ENCODE peak calls at places on chromosomes 6 and 20, in nine cellular contexts. G, M, D, J, F, T, A, S and V are unnamed samples.
A peak's percentile ranks its signal among the peaks of the same experiment; 100 is the strongest.

GRCh38 chr6:112839525-112839961 is 492.4 kb downstream of the RFPL4B start:
- DNase-seq in A (no peak), G (no peak), M (no peak), S (no peak), J (no peak), D (no peak), F (peak; percentile 91), T (peak; percentile 42), V (peak; percentile 64)

GRCh38 chr6:31821301-31822037 is 6.1 kb upstream of the HSPA1B start:
- DNase-seq in F (peak; percentile 48), D (peak; percentile 92), J (peak; percentile 91), M (peak; percentile 55), A (peak; percentile 88), S (no peak), T (peak; percentile 38), G (peak; percentile 30), V (no peak)

GRCh38 chr6:170174771-170175643 is 115.9 kb downstream of the DLL1 start:
- DNase-seq in D (peak; percentile 65), F (no peak), G (no peak), S (no peak), T (no peak), M (no peak), J (peak; percentile 77), A (no peak), V (no peak)

GRCh38 chr20:60430516-60431001 is 472.3 kb downstream of the CDH26 start:
- DNase-seq in J (no peak), S (no peak), T (no peak), F (no peak), A (no peak), D (no peak), G (no peak), M (no peak), V (no peak)

GRCh38 chr6:20056350-20056992 is 155.8 kb downstream of the MBOAT1 start:
- DNase-seq in J (no peak), F (peak; percentile 41), A (no peak), M (no peak), S (no peak), D (no peak), G (peak; percentile 9), T (peak; percentile 19), V (peak; percentile 20)

GRCh38 chr20:23889775-23890187 is 10.2 kb upstream of the CST5 start:
- DNase-seq in S (peak; percentile 36), G (peak; percentile 63), J (no peak), F (no peak), A (no peak), M (peak; percentile 63), T (peak; percentile 71), D (no peak), V (peak; percentile 2)

GRCh38 chr20:39897058-39897457 is 792.0 kb downstream of the MAFB start:
- DNase-seq in T (peak; percentile 32), F (peak; percentile 97), G (no peak), D (no peak), J (no peak), M (no peak), A (no peak), S (no peak), V (peak; percentile 87)

GRCh38 chr6:54910326-54910952 is 63.9 kb downstream of the FAM83B start:
- DNase-seq in G (no peak), F (peak; percentile 7), T (no peak), M (no peak), D (no peak), A (no peak), J (no peak), S (no peak), V (no peak)

GRCh38 chr6:52849137-52849536 is 8.5 kb upstream of the GSTA5 start:
- DNase-seq in F (no peak), A (no peak), D (no peak), J (no peak), G (no peak), T (no peak), S (no peak), M (no peak), V (no peak)

GRCh38 chr6:129766959-129767728 is 57.2 kb upstream of the ARHGAP18 start:
- DNase-seq in F (peak; percentile 82), A (peak; percentile 69), J (peak; percentile 76), S (peak; percentile 44), M (peak; percentile 61), G (no peak), D (peak; percentile 77), T (peak; percentile 64), V (peak; percentile 55)
- TF ChIP-seq CTCF in F (no peak), A (no peak), J (no peak), S (no peak), M (no peak), G (no peak), D (no peak), T (no peak), V (no peak)

DNA sequence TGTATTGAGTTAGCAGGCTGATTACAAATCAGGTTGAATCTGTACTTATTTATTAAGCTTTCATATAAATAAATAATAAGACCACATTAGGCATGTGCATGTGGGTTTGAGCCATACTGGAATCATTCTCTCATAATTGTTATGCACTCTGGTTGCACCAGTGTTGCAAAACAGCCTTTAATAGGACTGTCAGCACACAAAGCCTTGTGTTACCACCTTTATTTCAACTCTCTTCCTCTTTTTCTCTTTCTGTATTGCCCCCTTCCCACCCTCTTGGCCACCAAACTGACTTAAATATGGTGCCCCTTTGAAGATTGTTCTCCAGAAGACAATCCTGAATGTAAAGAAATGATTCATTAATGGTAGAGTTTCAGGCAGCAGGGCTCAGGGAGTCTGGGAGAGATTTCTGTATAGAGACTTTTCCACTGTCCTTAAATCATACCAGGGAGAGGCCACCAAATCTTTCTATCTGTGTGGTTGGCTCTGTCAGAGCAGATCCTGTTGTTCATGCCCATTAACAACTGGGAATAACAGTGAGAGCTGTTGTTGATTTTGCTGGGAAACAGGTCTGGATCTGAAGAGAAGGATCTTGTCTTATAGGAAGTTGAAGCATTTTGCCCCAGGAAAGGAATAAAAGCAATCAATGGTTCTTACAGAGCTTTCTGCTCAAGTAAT is 131.6 kb upstream of the SOX4 start:
- DNase-seq in S (no peak), D (no peak), J (no peak), M (no peak), T (no peak), A (no peak), G (no peak), F (no peak), V (no peak)
- H3K9me3 ChIP-seq in S (no peaks in the 10 kb centered on the region), D (no peaks in the 10 kb centered on the region), J (no peaks in the 10 kb centered on the region), M (no peaks in the 10 kb centered on the region), T (no peaks in the 10 kb centered on the region), A (no peaks in the 10 kb centered on the region), G (no peaks in the 10 kb centered on the region), F (no peaks in the 10 kb centered on the region), V (no peaks in the 10 kb centered on the region)

GRCh38 chr6:84773133-84773430 is 8.7 kb upstream of the TBX18 start:
- DNase-seq in M (no peak), T (no peak), A (no peak), D (no peak), J (no peak), S (no peak), G (no peak), F (no peak), V (no peak)
- H3K27ac ChIP-seq in M (no peak overlapping the region), T (no peak overlapping the region), A (no peak overlapping the region), D (no peak overlapping the region), J (no peak overlapping the region), S (no peak overlapping the region), G (peak overlapping the region; percentile 73), F (no peak overlapping the region), V (no peak overlapping the region)

GRCh38 chr6:3147914-3148757 is 9.2 kb downstream of the TUBB2A start:
- DNase-seq in D (no peak), J (no peak), M (no peak), A (no peak), T (no peak), S (no peak), G (no peak), F (no peak), V (no peak)
- TF ChIP-seq CTCF in D (no peak), J (no peak), M (no peak), A (no peak), T (no peak), S (no peak), G (no peak), F (no peak), V (no peak)

DNA sequence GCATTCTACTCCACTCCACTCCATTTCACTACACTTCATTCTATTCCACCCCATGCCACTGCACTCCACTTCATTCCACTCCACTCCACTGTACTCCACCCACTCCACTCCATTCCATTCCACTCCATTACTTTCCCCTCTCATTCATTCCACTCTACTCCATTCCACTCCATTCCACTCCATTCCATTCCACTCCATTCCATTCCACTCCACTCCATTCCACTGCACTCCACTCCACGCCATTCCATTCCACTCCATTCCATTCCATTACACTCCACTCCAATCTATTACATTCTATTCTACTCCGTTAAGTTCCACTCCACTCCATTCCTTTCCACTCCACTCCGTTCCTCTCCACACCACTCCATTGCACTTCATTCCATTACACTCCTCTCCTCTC is 25.0 kb upstream of the DEFB125 start:
- DNase-seq in A (no peak), S (no peak), M (no peak), G (no peak), T (no peak), D (no peak), F (no peak), J (no peak), V (no peak)
- H3K9me3 ChIP-seq in A (no peaks in the 10 kb centered on the region), S (peaks cover 12% of the 10 kb centered on the region), M (no peaks in the 10 kb centered on the region), G (peaks cover 26% of the 10 kb centered on the region), T (peaks cover 22% of the 10 kb centered on the region), D (peaks cover 47% of the 10 kb centered on the region), F (no peaks in the 10 kb centered on the region), J (no peaks in the 10 kb centered on the region), V (peaks cover 55% of the 10 kb centered on the region)